ENCODE peak calls at places on chromosomes 6 and 20, in five cellular contexts. P is HCT116; Q is right cardiac atrium; H is SK-N-SH; E is CD8-positive, alpha-beta T cell. O is an unnamed sample.

GRCh38 chr6:22436134-22436533 is 133.2 kb upstream of the HDGFL1 start:
- DNase-seq in P (no peak), Q (no peak), H (no peak), E (no peak), O (no peak)

GRCh38 chr20:25214416-25214770 is 18.9 kb downstream of the ENTPD6 start:
- DNase-seq in P (no peak), Q (no peak), H (no peak), E (no peak), O (no peak)

GRCh38 chr20:10498196-10498595 is 63.1 kb downstream of the SLX4IP start:
- DNase-seq in P (no peak), Q (no peak), H (no peak), E (no peak), O (no peak)

GRCh38 chr6:107439418-107439817 is 19.9 kb downstream of the PDSS2 start:
- DNase-seq in P (no peak), Q (no peak), H (no peak), E (no peak), O (no peak)

GRCh38 chr6:22132662-22133061 is 164.2 kb downstream of the PRL start:
- DNase-seq in P (no peak), Q (no peak), H (no peak), E (no peak), O (no peak)

GRCh38 chr6:157724138-157724537 is 98.9 kb upstream of the SNX9 start:
- DNase-seq in P (no peak), Q (no peak), H (no peak), E (no peak), O (no peak)

GRCh38 chr6:156579564-156579963 is 197.6 kb upstream of the ARID1B start:
- DNase-seq in P (no peak), Q (no peak), H (no peak), E (no peak), O (no peak)

GRCh38 chr6:27019651-27020552 is 227.6 kb upstream of the PRSS16 start:
- DNase-seq in P (peak; percentile 81), Q (peak; percentile 89), H (peak; percentile 87), E (peak; percentile 32), O (peak; percentile 78)

GRCh38 chr20:36543187-36544133 is 2.1 kb downstream of the MYL9 start:
- DNase-seq in P (no peak), Q (peak; percentile 95), H (no peak), E (no peak), O (no peak)

DNA sequence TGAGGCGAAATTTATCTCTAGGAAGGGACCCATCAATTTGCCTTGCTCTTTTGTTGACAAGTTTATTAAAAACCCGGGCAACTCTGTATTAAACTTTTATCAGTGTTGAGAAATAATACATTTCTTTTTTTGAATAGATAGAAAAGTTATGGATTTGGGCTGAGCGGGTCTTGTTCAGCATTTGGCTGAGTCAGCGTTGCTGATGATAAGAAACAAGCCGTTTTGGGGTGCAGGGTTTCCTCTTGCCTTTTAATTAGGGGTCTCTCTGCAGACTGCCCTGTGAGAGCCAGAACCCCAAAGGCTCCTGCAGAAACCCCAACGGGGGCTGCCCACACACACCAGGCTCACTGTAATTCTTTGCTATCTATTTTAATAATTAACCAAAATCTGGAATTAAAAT is 82.1 kb upstream of the SLCO4A1 start:
- DNase-seq in P (no peak), Q (no peak), H (no peak), E (no peak), O (no peak)
- H3K27me3 ChIP-seq in P (no peaks in the 10 kb centered on the region), Q (no peaks in the 10 kb centered on the region), H (peaks cover 4% of the 10 kb centered on the region), E (no peaks in the 10 kb centered on the region), O (no peaks in the 10 kb centered on the region)

GRCh38 chr6:151417477-151417876 is 26.1 kb upstream of the ZBTB2 start:
- DNase-seq in P (no peak), Q (no peak), H (no peak), E (no peak), O (no peak)
- H3K27me3 ChIP-seq in P (no peaks in the 10 kb centered on the region), Q (no peaks in the 10 kb centered on the region), H (no peaks in the 10 kb centered on the region), E (no peaks in the 10 kb centered on the region), O (no peaks in the 10 kb centered on the region)

DNA sequence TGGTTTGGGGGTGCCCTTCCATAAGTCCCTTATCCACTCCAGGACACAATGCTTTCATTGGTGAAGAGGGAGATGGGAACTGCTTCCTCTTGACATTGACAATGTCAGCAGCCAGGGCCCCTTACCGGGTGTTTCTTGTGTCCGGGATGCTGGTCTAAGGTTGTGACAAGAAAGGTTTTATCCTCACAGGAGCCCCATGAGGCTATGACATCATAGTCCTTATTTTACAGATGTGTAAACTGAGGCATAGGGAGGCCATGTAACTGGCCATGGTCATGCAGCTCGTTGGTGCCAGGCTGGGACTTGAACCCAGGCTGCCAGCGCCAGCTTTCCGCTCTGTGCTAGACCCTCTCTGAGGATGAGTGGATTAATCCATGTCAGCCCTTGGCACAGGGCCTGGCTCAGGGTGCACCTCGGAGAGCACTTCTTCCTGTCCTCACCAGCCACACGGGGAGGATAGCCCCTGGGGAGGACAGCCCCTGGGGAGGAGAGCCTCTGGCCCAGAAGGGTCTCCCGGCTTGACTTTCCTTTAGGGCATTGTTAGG is 157.3 kb downstream of the SYCP2 start:
- DNase-seq in P (no peak), Q (no peak), H (no peak), E (no peak), O (no peak)
- H3K27me3 ChIP-seq in P (no peaks in the 10 kb centered on the region), Q (no peaks in the 10 kb centered on the region), H (no peaks in the 10 kb centered on the region), E (no peaks in the 10 kb centered on the region), O (no peaks in the 10 kb centered on the region)

DNA sequence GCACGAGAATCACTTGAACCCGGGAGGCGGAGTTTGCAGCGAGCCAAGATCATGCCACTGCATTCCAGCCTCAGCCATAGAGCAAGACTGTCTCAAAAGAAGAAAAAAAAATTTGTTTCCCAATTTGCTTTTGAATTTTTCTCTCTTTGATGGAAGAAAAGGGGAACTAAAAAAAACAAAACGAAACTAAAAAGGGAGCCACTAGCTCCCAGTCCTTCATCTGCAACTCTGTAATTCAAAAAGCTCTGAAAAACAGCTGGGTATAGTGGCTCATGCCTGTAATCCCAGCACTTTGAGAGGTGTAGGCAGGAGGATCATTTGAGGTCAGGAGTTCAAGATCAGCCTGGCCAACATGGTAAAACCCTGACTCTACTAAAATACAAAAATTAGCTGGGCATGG is 9.5 kb downstream of the OVOL2 start:
- DNase-seq in P (no peak), Q (no peak), H (no peak), E (no peak), O (no peak)
- H3K27me3 ChIP-seq in P (no peaks in the 10 kb centered on the region), Q (no peaks in the 10 kb centered on the region), H (peaks cover 39% of the 10 kb centered on the region), E (no peaks in the 10 kb centered on the region), O (no peaks in the 10 kb centered on the region)